ENCODE peak calls at places on chromosomes 6 and 20, in five cellular contexts. N, O, G, D and A are unnamed samples.

GRCh38 chr6:26020291-26020982 is 57.8 kb downstream of the TRIM38 start:
- DNase-seq in N (peak; percentile 89), O (peak; percentile 86), G (peak; percentile 83), D (peak; percentile 85), A (peak; percentile 35)

GRCh38 chr6:6235786-6236185 is 84.7 kb downstream of the F13A1 start:
- DNase-seq in N (no peak), O (no peak), G (no peak), D (no peak), A (no peak)

GRCh38 chr6:2503816-2504494 is 246.8 kb downstream of the MYLK4 start:
- DNase-seq in N (no peak), O (peak; percentile 36), G (no peak), D (no peak), A (no peak)

GRCh38 chr6:118299023-118299422 is 249.1 kb upstream of the PLN start:
- DNase-seq in N (no peak), O (no peak), G (no peak), D (no peak), A (no peak)

GRCh38 chr20:32327087-32327681 is 30.9 kb upstream of the ASXL1 start:
- DNase-seq in N (no peak), O (no peak), G (no peak), D (no peak), A (no peak)

GRCh38 chr6:4941782-4942672 is 61.8 kb downstream of the RPP40 start:
- DNase-seq in N (peak; percentile 78), O (peak; percentile 96), G (peak; percentile 90), D (peak; percentile 31), A (no peak)

GRCh38 chr6:56040271-56040670 is 164.9 kb upstream of the BMP5 start:
- DNase-seq in N (no peak), O (peak; percentile 83), G (peak; percentile 15), D (no peak), A (no peak)

GRCh38 chr6:88871498-88871897 is 91.9 kb downstream of the RNGTT start:
- DNase-seq in N (no peak), O (no peak), G (no peak), D (no peak), A (no peak)

GRCh38 chr20:9668356-9668755 is 154.0 kb downstream of the LAMP5 start:
- DNase-seq in N (no peak), O (no peak), G (no peak), D (no peak), A (no peak)

GRCh38 chr6:147159536-147160374 is 44.5 kb upstream of the STXBP5 start:
- DNase-seq in N (no peak), O (no peak), G (no peak), D (no peak), A (no peak)

GRCh38 chr20:47113362-47114118 is 218.9 kb downstream of the EYA2 start:
- DNase-seq in N (no peak), O (no peak), G (no peak), D (no peak), A (no peak)

GRCh38 chr6:79601020-79601609 is 30.0 kb upstream of the SH3BGRL2 start:
- DNase-seq in N (no peak), O (peak; percentile 84), G (no peak), D (no peak), A (no peak)

GRCh38 chr6:54431466-54431865 is 123.2 kb downstream of the TINAG start:
- DNase-seq in N (no peak), O (no peak), G (no peak), D (no peak), A (no peak)

GRCh38 chr6:142735182-142735581 is 209.8 kb downstream of the HIVEP2 start:
- DNase-seq in N (no peak), O (no peak), G (no peak), D (no peak), A (no peak)

GRCh38 chr6:155412335-155412734 is 43.3 kb downstream of the NOX3 start:
- DNase-seq in N (no peak), O (no peak), G (no peak), D (no peak), A (no peak)

GRCh38 chr6:15663057-15663638 is 320 bp upstream of the DTNBP1 start:
- DNase-seq in N (no peak), O (peak; percentile 40), G (no peak), D (no peak), A (no peak)

GRCh38 chr20:40673442-40673841 is 15.6 kb downstream of the MAFB start:
- DNase-seq in N (no peak), O (peak; percentile 58), G (no peak), D (no peak), A (no peak)

GRCh38 chr6:144928847-144929246 is 643.7 kb downstream of the UTRN start:
- DNase-seq in N (no peak), O (no peak), G (no peak), D (no peak), A (no peak)

GRCh38 chr6:144935181-144935580 is 650.0 kb downstream of the UTRN start:
- DNase-seq in N (no peak), O (no peak), G (no peak), D (no peak), A (no peak)

GRCh38 chr6:144932621-144933020 is 647.5 kb downstream of the UTRN start:
- DNase-seq in N (no peak), O (no peak), G (no peak), D (no peak), A (no peak)

GRCh38 chr6:144929262-144929661 is 644.1 kb downstream of the UTRN start:
- DNase-seq in N (no peak), O (no peak), G (no peak), D (no peak), A (no peak)

GRCh38 chr6:144931172-144932035 is 646.3 kb downstream of the UTRN start:
- DNase-seq in N (no peak), O (peak; percentile 42), G (peak; percentile 19), D (no peak), A (no peak)
- TF ChIP-seq CTCF in N (peak; percentile 40), O (peak; percentile 81), G (peak; percentile 43), D (peak; percentile 66), A (peak; percentile 63)

GRCh38 chr6:129195666-129196065 is 312.7 kb downstream of the LAMA2 start:
- DNase-seq in N (no peak), O (no peak), G (no peak), D (no peak), A (no peak)
- TF ChIP-seq CTCF in N (no peak), O (no peak), G (no peak), D (no peak), A (no peak)

GRCh38 chr6:157762636-157763035 is 60.4 kb upstream of the SNX9 start:
- DNase-seq in N (no peak), O (no peak), G (no peak), D (no peak), A (no peak)
- TF ChIP-seq CTCF in N (no peak), O (peak; percentile 11), G (no peak), D (no peak), A (no peak)

GRCh38 chr6:136036601-136037000 is 185.1 kb downstream of the PDE7B start:
- DNase-seq in N (no peak), O (no peak), G (no peak), D (no peak), A (no peak)

GRCh38 chr6:136038531-136038930 is 187.0 kb downstream of the PDE7B start:
- DNase-seq in N (no peak), O (no peak), G (no peak), D (no peak), A (no peak)

GRCh38 chr6:136037885-136038460 is 186.5 kb downstream of the PDE7B start:
- DNase-seq in N (peak; percentile 41), O (no peak), G (no peak), D (no peak), A (no peak)

GRCh38 chr6:136037246-136037884 is 185.9 kb downstream of the PDE7B start:
- DNase-seq in N (peak; percentile 17), O (peak; percentile 78), G (no peak), D (no peak), A (no peak)

GRCh38 chr6:136039185-136039584 is 187.7 kb downstream of the PDE7B start:
- DNase-seq in N (no peak), O (no peak), G (no peak), D (no peak), A (no peak)
- TF ChIP-seq CTCF in N (no peak), O (no peak), G (no peak), D (no peak), A (no peak)

GRCh38 chr20:62182469-62183425 is at the start of gene MTG2:
- DNase-seq in N (peak; percentile 93), O (peak; percentile 91), G (peak; percentile 98), D (peak; percentile 88), A (peak; percentile 86)
- TF ChIP-seq CTCF in N (no peak), O (no peak), G (no peak), D (no peak), A (no peak)

GRCh38 chr6:148258868-148259267 is 83.8 kb upstream of the SASH1 start:
- DNase-seq in N (no peak), O (no peak), G (no peak), D (no peak), A (no peak)
- TF ChIP-seq CTCF in N (no peak), O (no peak), G (no peak), D (no peak), A (no peak)

GRCh38 chr6:50128420-50129005 is 78.8 kb upstream of the DEFB112 start:
- DNase-seq in N (no peak), O (peak; percentile 25), G (no peak), D (no peak), A (no peak)
- TF ChIP-seq CTCF in N (peak; percentile 34), O (peak; percentile 18), G (peak; percentile 34), D (no peak), A (peak; percentile 77)